ENCODE peak calls at places on chromosomes 16 and 17, in eight cellular contexts. One of them, this sample, is unnamed.

GRCh38 chr16:11572301-11572995 is 14.3 kb downstream of the LITAF start:
- DNase-seq in AG10803: no peak
- DNase-seq in foreskin fibroblast: no peak
- DNase-seq in brain microvascular endothelial cell: no peak
- DNase-seq in HL-60: no peak
- DNase-seq in GM23338: peak; percentile 19
- DNase-seq in HCT116: no peak
- DNase-seq in colonic mucosa: no peak
- DNase-seq in this sample: no peak

GRCh38 chr17:66426397-66427033 is 124.1 kb downstream of the PRKCA start:
- DNase-seq in HL-60: peak; percentile 57
- DNase-seq in brain microvascular endothelial cell: no peak
- DNase-seq in GM23338: peak; percentile 65
- DNase-seq in HCT116: peak; percentile 31
- DNase-seq in foreskin fibroblast: no peak
- DNase-seq in colonic mucosa: peak; percentile 48
- DNase-seq in AG10803: no peak
- DNase-seq in this sample: no peak

GRCh38 chr16:12750554-12750918 is 53.2 kb downstream of the CPPED1 start:
- DNase-seq in foreskin fibroblast: no peak
- DNase-seq in colonic mucosa: no peak
- DNase-seq in AG10803: no peak
- DNase-seq in HL-60: no peak
- DNase-seq in GM23338: no peak
- DNase-seq in brain microvascular endothelial cell: no peak
- DNase-seq in HCT116: no peak
- DNase-seq in this sample: no peak

GRCh38 chr17:55641559-55642160 is 81.0 kb downstream of the TMEM100 start:
- DNase-seq in GM23338: peak; percentile 76
- DNase-seq in HCT116: peak; percentile 57
- DNase-seq in brain microvascular endothelial cell: peak; percentile 64
- DNase-seq in AG10803: peak; percentile 59
- DNase-seq in colonic mucosa: peak; percentile 61
- DNase-seq in HL-60: peak; percentile 73
- DNase-seq in foreskin fibroblast: peak; percentile 81
- DNase-seq in this sample: peak; percentile 12

GRCh38 chr16:89201467-89202377 is 1.4 kb upstream of the SLC22A31 start:
- DNase-seq in HCT116: peak; percentile 84
- DNase-seq in AG10803: peak; percentile 42
- DNase-seq in colonic mucosa: peak; percentile 93
- DNase-seq in HL-60: peak; percentile 36
- DNase-seq in foreskin fibroblast: peak; percentile 89
- DNase-seq in GM23338: peak; percentile 92
- DNase-seq in brain microvascular endothelial cell: peak; percentile 41
- DNase-seq in this sample: no peak

GRCh38 chr16:14024300-14024699 is 46.8 kb upstream of the MRTFB start:
- DNase-seq in HL-60: no peak
- DNase-seq in AG10803: peak; percentile 28
- DNase-seq in brain microvascular endothelial cell: no peak
- DNase-seq in foreskin fibroblast: peak; percentile 63
- DNase-seq in GM23338: no peak
- DNase-seq in colonic mucosa: no peak
- DNase-seq in HCT116: no peak
- DNase-seq in this sample: no peak

GRCh38 chr16:22397459-22397858 is 23.0 kb upstream of the CDR2 start:
- DNase-seq in HL-60: no peak
- DNase-seq in GM23338: no peak
- DNase-seq in AG10803: peak; percentile 99
- DNase-seq in colonic mucosa: no peak
- DNase-seq in foreskin fibroblast: peak; percentile 96
- DNase-seq in HCT116: no peak
- DNase-seq in brain microvascular endothelial cell: peak; percentile 89
- DNase-seq in this sample: peak; percentile 98

GRCh38 chr16:177981-178676 is 1.6 kb downstream of the HBA1 start:
- DNase-seq in colonic mucosa: no peak
- DNase-seq in HL-60: no peak
- DNase-seq in GM23338: no peak
- DNase-seq in brain microvascular endothelial cell: no peak
- DNase-seq in AG10803: no peak
- DNase-seq in HCT116: no peak
- DNase-seq in foreskin fibroblast: no peak
- DNase-seq in this sample: no peak

GRCh38 chr17:71224824-71225575 is 895.8 kb upstream of the SOX9 start:
- DNase-seq in GM23338: no peak
- DNase-seq in foreskin fibroblast: no peak
- DNase-seq in HCT116: no peak
- DNase-seq in AG10803: no peak
- DNase-seq in brain microvascular endothelial cell: no peak
- DNase-seq in colonic mucosa: peak; percentile 19
- DNase-seq in HL-60: no peak
- DNase-seq in this sample: no peak

GRCh38 chr17:78910885-78911284 is 7.9 kb upstream of the CEP295NL start:
- DNase-seq in HL-60: peak; percentile 78
- DNase-seq in brain microvascular endothelial cell: no peak
- DNase-seq in AG10803: no peak
- DNase-seq in foreskin fibroblast: no peak
- DNase-seq in HCT116: no peak
- DNase-seq in colonic mucosa: no peak
- DNase-seq in GM23338: no peak
- DNase-seq in this sample: no peak

GRCh38 chr17:12667299-12667958 is 1.7 kb downstream of the MYOCD start:
- DNase-seq in HCT116: peak; percentile 40
- DNase-seq in AG10803: peak; percentile 55
- DNase-seq in colonic mucosa: no peak
- DNase-seq in HL-60: peak; percentile 19
- DNase-seq in GM23338: peak; percentile 88
- DNase-seq in brain microvascular endothelial cell: peak; percentile 78
- DNase-seq in foreskin fibroblast: peak; percentile 66
- DNase-seq in this sample: peak; percentile 45

DNA sequence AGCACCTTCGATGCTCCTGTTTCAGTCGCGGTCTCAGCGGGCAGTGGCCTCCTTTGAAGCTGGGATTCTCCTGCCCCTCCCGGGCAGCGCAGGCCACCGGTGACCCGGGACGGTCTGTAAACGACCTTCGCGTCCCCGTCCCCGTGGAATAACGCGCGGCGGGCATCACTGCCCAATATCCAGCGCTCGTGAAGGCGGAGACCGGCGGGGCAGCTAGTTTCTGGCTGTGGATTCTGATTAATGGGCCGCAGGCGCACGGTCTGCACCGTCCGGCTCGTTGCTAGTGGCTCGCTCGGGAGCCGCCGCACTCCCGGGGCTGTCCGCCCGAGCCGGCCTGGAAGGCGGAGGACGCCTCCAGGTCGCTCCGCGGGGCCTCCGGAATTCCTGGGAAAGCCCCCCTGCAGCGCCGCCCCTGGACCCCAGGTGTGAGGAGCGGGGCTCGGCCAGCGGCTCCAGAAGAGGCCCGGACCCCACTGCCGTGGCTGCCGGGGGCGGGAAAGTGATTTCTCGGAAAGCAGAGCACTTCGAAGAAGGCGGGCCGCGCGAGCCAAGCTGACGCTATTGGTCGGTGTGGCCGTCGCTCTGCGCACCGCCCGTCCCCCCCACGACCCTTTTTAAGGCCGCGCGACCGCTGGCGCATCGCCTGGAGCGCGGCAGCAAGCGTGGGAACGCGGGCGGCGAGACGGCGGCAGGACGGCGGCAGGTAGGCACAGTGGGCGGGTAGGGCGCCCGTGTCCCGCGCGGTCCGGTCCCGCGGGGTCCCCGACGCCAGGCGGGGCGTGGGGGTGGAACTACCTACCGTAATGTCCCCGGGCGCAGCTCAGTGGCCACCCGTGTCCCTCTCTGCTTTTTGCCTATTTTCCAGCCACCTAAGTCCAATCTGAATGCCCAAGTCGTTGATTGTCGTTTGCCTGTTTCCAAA is at the start of gene IRF8:
- DNase-seq in HCT116: no peak
- DNase-seq in brain microvascular endothelial cell: peak; percentile 17
- DNase-seq in HL-60: no peak
- DNase-seq in AG10803: no peak
- DNase-seq in GM23338: peak; percentile 80
- DNase-seq in foreskin fibroblast: peak; percentile 50
- DNase-seq in colonic mucosa: peak; percentile 88
- DNase-seq in this sample: no peak
- H3K4me3 ChIP-seq in HCT116: no peak within 1 kb of the TSS
- H3K4me3 ChIP-seq in brain microvascular endothelial cell: peak within 1 kb of the TSS; percentile 48
- H3K4me3 ChIP-seq in HL-60: peak within 1 kb of the TSS; percentile 61
- H3K4me3 ChIP-seq in AG10803: no peak within 1 kb of the TSS
- H3K4me3 ChIP-seq in GM23338: peak within 1 kb of the TSS; percentile 82
- H3K4me3 ChIP-seq in foreskin fibroblast: peak within 1 kb of the TSS; percentile 18
- H3K4me3 ChIP-seq in colonic mucosa: peak within 1 kb of the TSS; percentile 79
- H3K4me3 ChIP-seq in this sample: peak within 1 kb of the TSS; percentile 32

GRCh38 chr17:63991611-63992010 is 6.5 kb upstream of the PRR29 start:
- DNase-seq in colonic mucosa: no peak
- DNase-seq in AG10803: no peak
- DNase-seq in HL-60: no peak
- DNase-seq in brain microvascular endothelial cell: no peak
- DNase-seq in HCT116: no peak
- DNase-seq in foreskin fibroblast: no peak
- DNase-seq in GM23338: no peak
- DNase-seq in this sample: no peak

GRCh38 chr17:63986842-63987615 is 11.1 kb upstream of the PRR29 start:
- DNase-seq in HCT116: no peak
- DNase-seq in HL-60: no peak
- DNase-seq in AG10803: no peak
- DNase-seq in GM23338: no peak
- DNase-seq in colonic mucosa: no peak
- DNase-seq in foreskin fibroblast: no peak
- DNase-seq in brain microvascular endothelial cell: no peak
- DNase-seq in this sample: no peak

GRCh38 chr17:63987616-63988478 is 10.3 kb upstream of the PRR29 start:
- DNase-seq in foreskin fibroblast: no peak
- DNase-seq in GM23338: no peak
- DNase-seq in AG10803: no peak
- DNase-seq in HL-60: no peak
- DNase-seq in brain microvascular endothelial cell: no peak
- DNase-seq in colonic mucosa: no peak
- DNase-seq in HCT116: no peak
- DNase-seq in this sample: no peak

GRCh38 chr17:63989622-63990345 is 8.4 kb upstream of the PRR29 start:
- DNase-seq in brain microvascular endothelial cell: no peak
- DNase-seq in colonic mucosa: no peak
- DNase-seq in HL-60: no peak
- DNase-seq in HCT116: no peak
- DNase-seq in GM23338: no peak
- DNase-seq in foreskin fibroblast: no peak
- DNase-seq in AG10803: no peak
- DNase-seq in this sample: no peak

GRCh38 chr17:63988741-63989621 is 9.2 kb upstream of the PRR29 start:
- DNase-seq in AG10803: peak; percentile 18
- DNase-seq in GM23338: peak; percentile 45
- DNase-seq in colonic mucosa: no peak
- DNase-seq in foreskin fibroblast: peak; percentile 60
- DNase-seq in HCT116: no peak
- DNase-seq in brain microvascular endothelial cell: no peak
- DNase-seq in HL-60: no peak
- DNase-seq in this sample: no peak
- H3K4me3 ChIP-seq in AG10803: no peak overlapping the region
- H3K4me3 ChIP-seq in GM23338: no peak overlapping the region
- H3K4me3 ChIP-seq in colonic mucosa: no peak overlapping the region
- H3K4me3 ChIP-seq in foreskin fibroblast: no peak overlapping the region
- H3K4me3 ChIP-seq in HCT116: no peak overlapping the region
- H3K4me3 ChIP-seq in brain microvascular endothelial cell: no peak overlapping the region
- H3K4me3 ChIP-seq in HL-60: no peak overlapping the region
- H3K4me3 ChIP-seq in this sample: no peak overlapping the region

GRCh38 chr17:74149597-74150427 is 53.7 kb upstream of the RPL38 start:
- DNase-seq in foreskin fibroblast: no peak
- DNase-seq in GM23338: no peak
- DNase-seq in colonic mucosa: peak; percentile 3
- DNase-seq in HCT116: no peak
- DNase-seq in AG10803: no peak
- DNase-seq in HL-60: no peak
- DNase-seq in brain microvascular endothelial cell: no peak
- DNase-seq in this sample: no peak

GRCh38 chr17:74148446-74148845 is 55.0 kb upstream of the RPL38 start:
- DNase-seq in HCT116: no peak
- DNase-seq in foreskin fibroblast: no peak
- DNase-seq in GM23338: no peak
- DNase-seq in AG10803: no peak
- DNase-seq in colonic mucosa: no peak
- DNase-seq in brain microvascular endothelial cell: no peak
- DNase-seq in HL-60: no peak
- DNase-seq in this sample: no peak

GRCh38 chr17:74148901-74149596 is 54.4 kb upstream of the RPL38 start:
- DNase-seq in HCT116: no peak
- DNase-seq in foreskin fibroblast: no peak
- DNase-seq in brain microvascular endothelial cell: no peak
- DNase-seq in AG10803: no peak
- DNase-seq in GM23338: no peak
- DNase-seq in colonic mucosa: no peak
- DNase-seq in HL-60: no peak
- DNase-seq in this sample: no peak

GRCh38 chr17:74147436-74147835 is 56.0 kb upstream of the RPL38 start:
- DNase-seq in HCT116: no peak
- DNase-seq in GM23338: no peak
- DNase-seq in AG10803: no peak
- DNase-seq in foreskin fibroblast: no peak
- DNase-seq in brain microvascular endothelial cell: no peak
- DNase-seq in HL-60: no peak
- DNase-seq in colonic mucosa: no peak
- DNase-seq in this sample: no peak

GRCh38 chr17:74147966-74148365 is 55.5 kb upstream of the RPL38 start:
- DNase-seq in HL-60: no peak
- DNase-seq in foreskin fibroblast: no peak
- DNase-seq in colonic mucosa: no peak
- DNase-seq in AG10803: no peak
- DNase-seq in GM23338: no peak
- DNase-seq in brain microvascular endothelial cell: no peak
- DNase-seq in HCT116: no peak
- DNase-seq in this sample: no peak
- H3K4me3 ChIP-seq in HL-60: no peak overlapping the region
- H3K4me3 ChIP-seq in foreskin fibroblast: no peak overlapping the region
- H3K4me3 ChIP-seq in colonic mucosa: no peak overlapping the region
- H3K4me3 ChIP-seq in AG10803: no peak overlapping the region
- H3K4me3 ChIP-seq in GM23338: no peak overlapping the region
- H3K4me3 ChIP-seq in brain microvascular endothelial cell: no peak overlapping the region
- H3K4me3 ChIP-seq in HCT116: no peak overlapping the region
- H3K4me3 ChIP-seq in this sample: no peak overlapping the region

GRCh38 chr16:50453446-50453845 is 84.7 kb upstream of the BRD7 start:
- DNase-seq in GM23338: no peak
- DNase-seq in colonic mucosa: no peak
- DNase-seq in brain microvascular endothelial cell: no peak
- DNase-seq in foreskin fibroblast: no peak
- DNase-seq in HCT116: no peak
- DNase-seq in AG10803: no peak
- DNase-seq in HL-60: no peak
- DNase-seq in this sample: no peak
- H3K4me3 ChIP-seq in GM23338: no peak overlapping the region
- H3K4me3 ChIP-seq in colonic mucosa: no peak overlapping the region
- H3K4me3 ChIP-seq in brain microvascular endothelial cell: no peak overlapping the region
- H3K4me3 ChIP-seq in foreskin fibroblast: no peak overlapping the region
- H3K4me3 ChIP-seq in HCT116: no peak overlapping the region
- H3K4me3 ChIP-seq in AG10803: no peak overlapping the region
- H3K4me3 ChIP-seq in HL-60: no peak overlapping the region
- H3K4me3 ChIP-seq in this sample: no peak overlapping the region